ENCODE peak calls at places on chromosomes 7 and 10, in four cellular contexts. U, C, T and G are unnamed samples.
A peak's percentile ranks its signal among the peaks of the same experiment; 100 is the strongest.

GRCh38 chr10:5776881-5777197 is 36.4 kb downstream of the GDI2 start:
- DNase-seq in T (no peak), C (no peak), U (no peak), G (no peak)

GRCh38 chr10:17354781-17355180 is 99.6 kb downstream of the ST8SIA6 start:
- DNase-seq in T (no peak), C (no peak), U (no peak), G (no peak)

GRCh38 chr10:49518982-49519578 is 19.8 kb downstream of the ERCC6 start:
- DNase-seq in U (no peak), C (peak; percentile 43), T (peak; percentile 53), G (peak; percentile 42)

GRCh38 chr7:18693401-18693800 is 197.9 kb downstream of the HDAC9 start:
- DNase-seq in U (no peak), T (peak; percentile 78), C (peak; percentile 16), G (no peak)

GRCh38 chr7:90256778-90257177 is 11.8 kb downstream of the CFAP69 start:
- DNase-seq in T (no peak), U (no peak), C (no peak), G (no peak)

GRCh38 chr7:102860351-102860811 is 52.4 kb upstream of the LRRC17 start:
- DNase-seq in U (no peak), T (peak; percentile 86), C (no peak), G (no peak)

GRCh38 chr10:15027741-15028140 is 16.0 kb upstream of the OLAH start:
- DNase-seq in T (peak; percentile 24), U (no peak), C (no peak), G (no peak)

GRCh38 chr7:43390601-43391000 is 192.3 kb upstream of the STK17A start:
- DNase-seq in C (no peak), T (no peak), U (no peak), G (no peak)

GRCh38 chr10:28822719-28823464 is 145.6 kb downstream of the BAMBI start:
- DNase-seq in C (no peak), U (no peak), T (no peak), G (no peak)

GRCh38 chr7:20393021-20394015 is 62.6 kb downstream of the ITGB8 start:
- DNase-seq in C (peak; percentile 39), T (no peak), U (no peak), G (no peak)

GRCh38 chr10:66192162-66192834 is 733.5 kb upstream of the LRRTM3 start:
- DNase-seq in C (no peak), T (no peak), U (no peak), G (no peak)

GRCh38 chr10:103534621-103535498 is 41.4 kb downstream of the NEURL1 start:
- DNase-seq in U (no peak), T (no peak), C (no peak), G (no peak)

GRCh38 chr7:80014507-80014906 is 120.1 kb upstream of the GNAI1 start:
- DNase-seq in T (peak; percentile 73), C (no peak), U (no peak), G (no peak)

GRCh38 chr10:101894742-101895141 is 51.1 kb upstream of the KCNIP2 start:
- DNase-seq in T (no peak), U (no peak), C (no peak), G (no peak)

GRCh38 chr7:54972733-54973294 is 46.0 kb upstream of the EGFR start:
- DNase-seq in U (no peak), T (no peak), C (no peak), G (no peak)

GRCh38 chr10:128052696-128053095 is 73.5 kb downstream of the MKI67 start:
- DNase-seq in U (no peak), T (no peak), C (no peak), G (no peak)

GRCh38 chr10:21184216-21184615 is 287.1 kb upstream of the NEBL start:
- DNase-seq in U (no peak), C (no peak), T (peak; percentile 52), G (no peak)

GRCh38 chr10:1320739-1321331 is 264.6 kb downstream of the WDR37 start:
- DNase-seq in T (no peak), C (no peak), U (no peak), G (no peak)

GRCh38 chr7:20624666-20625385 is 9.4 kb downstream of the ABCB5 start:
- DNase-seq in U (no peak), C (peak; percentile 14), T (no peak), G (no peak)

GRCh38 chr7:51102828-51103227 is 213.8 kb downstream of the COBL start:
- DNase-seq in C (no peak), U (no peak), T (peak; percentile 81), G (no peak)

GRCh38 chr7:460374-461117 is 59.1 kb downstream of the PDGFA start:
- DNase-seq in T (no peak), U (peak; percentile 55), C (no peak), G (no peak)

GRCh38 chr7:151261534-151261933 is 13.0 kb upstream of the SMARCD3 start:
- DNase-seq in C (no peak), U (no peak), T (no peak), G (no peak)